ENCODE peak calls at places on chromosomes 2 and 18, in five cellular contexts. B is brain microvascular endothelial cell, D is NB4, A is AG04450, Y is esophagus squamous epithelium. H is an unnamed sample.

GRCh38 chr2:88190808-88191721 is 20.9 kb downstream of the THNSL2 start:
- DNase-seq in Y (no peak), D (peak; percentile 63), B (no peak), A (no peak), H (peak; percentile 48)

GRCh38 chr2:229849073-229849472 is 72.7 kb downstream of the TRIP12 start:
- DNase-seq in A (no peak), Y (no peak), D (no peak), B (no peak), H (no peak)

GRCh38 chr18:10852610-10853303 is 296.6 kb downstream of the PIEZO2 start:
- DNase-seq in B (no peak), A (no peak), Y (no peak), D (no peak), H (peak; percentile 19)

GRCh38 chr2:18889565-18890332 is 300.4 kb upstream of the NT5C1B start:
- DNase-seq in Y (no peak), A (no peak), D (no peak), B (no peak), H (no peak)

GRCh38 chr2:228875152-228875875 is 395.8 kb downstream of the PID1 start:
- DNase-seq in A (no peak), D (no peak), Y (no peak), B (peak; percentile 36), H (no peak)

GRCh38 chr2:47201224-47201623 is 46.1 kb upstream of the STPG4 start:
- DNase-seq in B (no peak), D (no peak), A (no peak), Y (no peak), H (no peak)

GRCh38 chr2:216474925-216475670 is 23.5 kb upstream of the RPL37A start:
- DNase-seq in D (peak; percentile 64), A (no peak), Y (no peak), B (no peak), H (peak; percentile 51)

GRCh38 chr2:132668986-132669853 is 785 bp downstream of the LYPD1 start:
- DNase-seq in Y (no peak), A (no peak), B (no peak), D (no peak), H (no peak)

GRCh38 chr2:7017621-7018260 is 100.5 kb downstream of the RNF144A start:
- DNase-seq in Y (no peak), D (no peak), A (no peak), B (no peak), H (no peak)

GRCh38 chr2:241812730-241813079 is 3.7 kb downstream of the NEU4 start:
- DNase-seq in A (no peak), Y (no peak), D (peak; percentile 15), B (no peak), H (no peak)

GRCh38 chr2:227826019-227826521 is 12.4 kb downstream of the CCL20 start:
- DNase-seq in A (no peak), D (no peak), Y (no peak), B (no peak), H (no peak)

GRCh38 chr2:169599568-169599967 is 15.4 kb downstream of the PPIG start:
- DNase-seq in A (no peak), D (no peak), B (no peak), Y (no peak), H (no peak)

GRCh38 chr18:39453356-39453755 is 1887.8 kb upstream of the CELF4 start:
- DNase-seq in B (no peak), Y (no peak), A (no peak), D (no peak), H (no peak)

GRCh38 chr2:176291768-176292393 is 22.6 kb downstream of the MTX2 start:
- DNase-seq in Y (no peak), D (no peak), A (no peak), B (no peak), H (peak; percentile 68)

GRCh38 chr2:12261993-12262680 is 454.6 kb upstream of the TRIB2 start:
- DNase-seq in A (no peak), Y (no peak), B (no peak), D (no peak), H (no peak)

GRCh38 chr2:180523629-180524340 is 456.6 kb upstream of the UBE2E3 start:
- DNase-seq in A (peak; percentile 59), B (peak; percentile 94), Y (no peak), D (peak; percentile 24), H (no peak)

GRCh38 chr2:1704606-1705556 is 39.4 kb downstream of the PXDN start:
- DNase-seq in D (peak; percentile 18), A (no peak), B (peak; percentile 18), Y (no peak), H (no peak)

GRCh38 chr2:52676056-52676455 is 1091.5 kb upstream of the CHAC2 start:
- DNase-seq in D (no peak), Y (no peak), B (peak; percentile 3), A (no peak), H (no peak)

GRCh38 chr18:74108460-74108859 is 39.2 kb downstream of the FBXO15 start:
- DNase-seq in A (no peak), B (no peak), Y (no peak), D (no peak), H (no peak)

GRCh38 chr2:225584821-225585220 is 185.3 kb downstream of the NYAP2 start:
- DNase-seq in B (no peak), D (peak; percentile 22), Y (no peak), A (no peak), H (no peak)

GRCh38 chr2:218067523-218067922 is 1.5 kb upstream of the RUFY4 start:
- DNase-seq in B (no peak), A (no peak), Y (no peak), D (no peak), H (no peak)

DNA sequence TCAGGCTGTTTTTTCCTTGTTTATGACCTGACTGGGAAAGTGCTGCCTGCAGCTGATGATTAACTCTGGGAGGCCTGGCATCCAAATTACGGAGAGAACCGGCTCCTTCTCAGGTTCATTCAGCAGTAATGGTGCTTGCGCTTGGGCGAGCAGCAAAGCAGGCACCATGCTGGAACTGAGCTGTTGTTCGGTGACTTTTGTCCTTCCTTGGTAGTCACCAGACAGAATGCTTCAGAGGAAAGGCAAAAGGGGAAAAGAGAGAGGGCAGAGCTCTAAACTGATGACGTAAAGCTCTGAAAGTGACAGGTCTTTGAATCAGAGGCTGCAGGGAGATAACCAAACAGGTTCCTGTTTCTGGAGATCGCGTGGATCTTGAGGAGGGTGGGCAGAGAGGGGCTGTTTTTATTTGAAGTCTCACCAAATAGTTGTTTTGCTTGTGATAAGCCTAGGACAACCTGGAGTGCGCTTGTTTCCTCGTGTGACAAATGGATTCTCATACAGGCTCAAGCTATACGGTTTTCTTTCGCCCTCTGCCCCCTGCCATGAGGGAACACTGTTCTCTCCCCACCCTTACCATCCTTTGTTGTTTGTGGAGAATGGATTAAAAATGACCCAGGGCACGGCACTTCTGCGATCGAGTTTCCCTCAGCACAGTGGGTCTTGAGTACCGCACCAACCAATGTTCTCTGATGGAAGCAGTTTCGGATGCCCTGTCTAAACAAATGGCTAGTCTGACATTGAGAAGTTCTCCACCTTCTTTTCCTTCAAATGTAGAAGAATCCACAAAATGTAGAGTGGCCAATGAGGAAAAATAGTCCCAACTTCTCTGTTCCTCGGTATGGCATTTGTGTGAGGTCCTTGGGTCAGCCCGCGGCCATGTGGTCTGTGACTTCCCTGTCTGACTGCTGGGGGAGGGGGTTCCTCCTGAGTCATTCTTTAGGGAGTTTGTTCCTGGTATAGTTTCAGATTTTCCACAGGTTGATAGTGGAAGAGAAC is 1.3 kb downstream of the RASGRP3 start:
- DNase-seq in D (peak; percentile 79), Y (no peak), A (no peak), B (no peak), H (peak; percentile 91)
- H3K4me3 ChIP-seq in D (peak overlapping the region; percentile 88), Y (peak overlapping the region; percentile 67), A (no peak overlapping the region), B (no peak overlapping the region), H (peak overlapping the region; percentile 90)

GRCh38 chr18:9550413-9550812 is 63.9 kb downstream of the PPP4R1 start:
- DNase-seq in A (no peak), Y (no peak), D (no peak), B (no peak), H (no peak)

GRCh38 chr18:9546468-9546867 is 67.9 kb downstream of the PPP4R1 start:
- DNase-seq in Y (no peak), B (no peak), D (no peak), A (no peak), H (no peak)

GRCh38 chr18:9552189-9552588 is 62.2 kb downstream of the PPP4R1 start:
- DNase-seq in D (no peak), A (no peak), Y (no peak), B (no peak), H (no peak)

GRCh38 chr18:9547767-9548166 is 66.6 kb downstream of the PPP4R1 start:
- DNase-seq in A (no peak), D (no peak), B (no peak), Y (no peak), H (no peak)

DNA sequence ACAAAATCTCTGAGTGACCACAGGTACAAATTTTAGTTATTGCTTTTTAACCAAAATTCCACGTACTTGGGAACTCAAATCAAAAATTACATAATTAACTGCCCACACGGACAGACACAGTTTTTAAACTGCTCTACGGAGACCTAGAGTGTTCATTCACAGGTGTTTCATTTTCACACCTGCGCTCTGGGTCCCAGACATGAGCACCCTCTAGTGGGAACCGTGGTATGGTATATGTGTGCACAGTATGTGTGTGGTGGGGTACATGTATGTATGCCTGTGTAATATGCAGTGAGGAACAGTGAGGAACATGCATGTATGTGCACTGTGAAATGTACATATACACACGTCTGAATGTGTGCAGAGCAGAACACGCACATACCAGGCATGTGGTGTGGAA is 65.0 kb downstream of the PPP4R1 start:
- DNase-seq in A (no peak), B (no peak), Y (no peak), D (no peak), H (peak; percentile 20)
- TF ChIP-seq CTCF in A (peak; percentile 21), B (peak; percentile 29), Y (no peak), D (peak; percentile 8), H (peak; percentile 10)

GRCh38 chr2:166614027-166614426 is 120.0 kb upstream of the SCN7A start:
- DNase-seq in Y (no peak), A (no peak), D (no peak), B (no peak), H (no peak)

GRCh38 chr2:166609183-166609959 is 115.3 kb upstream of the SCN7A start:
- DNase-seq in D (no peak), Y (no peak), B (no peak), A (no peak), H (no peak)

GRCh38 chr2:166613226-166613625 is 119.2 kb upstream of the SCN7A start:
- DNase-seq in B (no peak), Y (no peak), D (no peak), A (no peak), H (no peak)

GRCh38 chr2:166612214-166612613 is 118.2 kb upstream of the SCN7A start:
- DNase-seq in D (no peak), A (no peak), Y (no peak), B (no peak), H (no peak)

GRCh38 chr2:166610180-166610919 is 116.3 kb upstream of the SCN7A start:
- DNase-seq in B (no peak), Y (no peak), D (peak; percentile 6), A (no peak), H (no peak)
- H3K4me3 ChIP-seq in B (peak overlapping the region; percentile 17), Y (no peak overlapping the region), D (no peak overlapping the region), A (peak overlapping the region; percentile 25), H (no peak overlapping the region)

DNA sequence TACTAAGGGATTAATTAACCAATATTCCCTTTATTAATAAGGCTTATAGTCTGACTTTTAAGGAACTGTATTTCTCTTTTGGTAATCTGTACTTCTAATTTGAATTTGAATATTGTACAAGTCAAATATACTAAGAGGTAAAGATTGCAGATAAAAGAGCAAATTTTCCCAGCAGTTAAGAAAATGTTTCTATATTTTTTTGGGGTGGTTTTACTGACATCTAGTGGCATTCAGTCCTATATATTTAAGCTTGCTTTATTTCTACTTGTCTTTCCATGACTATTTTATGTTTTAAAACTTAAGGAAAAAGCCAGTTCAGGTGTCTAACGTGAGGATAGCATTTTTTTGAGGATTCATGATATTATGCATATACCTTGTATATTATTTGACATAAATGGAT is 41.6 kb downstream of the TDRD15 start:
- DNase-seq in D (peak; percentile 18), Y (no peak), A (no peak), B (no peak), H (no peak)
- TF ChIP-seq CTCF in D (no peak), Y (no peak), A (peak; percentile 27), B (no peak), H (no peak)

H was measured in GM12865.